ENCODE peak calls at places on chromosomes 2 and 18, in six cellular contexts. B is fibroblast of the aortic adventitia, R is IMR-90, D is choroid plexus epithelial cell, X is GM12865, V is tibial artery. S is an unnamed sample.

GRCh38 chr2:208820289-208820688 is 413.7 kb downstream of the PTH2R start:
- DNase-seq in B (no peak), R (no peak), D (peak), X (peak), V (no peak), S (no peak)

GRCh38 chr2:241771286-241772062 is 5.1 kb upstream of the GAL3ST2 start:
- DNase-seq in B (peak), R (peak), D (peak), X (peak), V (no peak), S (peak)

GRCh38 chr2:102444233-102444632 is 21.3 kb downstream of the IL18RAP start:
- DNase-seq in B (no peak), R (no peak), D (no peak), X (no peak), V (no peak), S (no peak)

GRCh38 chr18:49849331-49850217 is 36.2 kb upstream of the ACAA2 start:
- DNase-seq in B (peak), R (peak), D (peak), X (no peak), V (no peak), S (peak)

GRCh38 chr2:166365803-166366420 is 9.8 kb downstream of the SCN9A start:
- DNase-seq in B (no peak), R (no peak), D (no peak), X (no peak), V (no peak), S (peak)

GRCh38 chr18:6476201-6476600 is 61.5 kb upstream of the L3MBTL4 start:
- DNase-seq in B (no peak), R (no peak), D (no peak), X (no peak), V (no peak), S (no peak)

GRCh38 chr2:10370390-10370789 is 67.7 kb downstream of the HPCAL1 start:
- DNase-seq in B (no peak), R (no peak), D (no peak), X (no peak), V (no peak), S (no peak)

GRCh38 chr2:203451686-203452085 is 83.4 kb downstream of the RAPH1 start:
- DNase-seq in B (peak), R (peak), D (peak), X (no peak), V (no peak), S (peak)

GRCh38 chr2:56376699-56377665 is 193.2 kb downstream of the CCDC85A start:
- DNase-seq in B (peak), R (no peak), D (no peak), X (no peak), V (no peak), S (peak)

GRCh38 chr2:147374410-147374811 is 470.4 kb upstream of the ACVR2A start:
- DNase-seq in B (peak), R (no peak), D (no peak), X (no peak), V (no peak), S (peak)

GRCh38 chr2:166410828-166411472 is 35.2 kb upstream of the SCN9A start:
- DNase-seq in B (peak), R (peak), D (peak), X (no peak), V (no peak), S (peak)

GRCh38 chr2:23601301-23601965 is 216.5 kb downstream of the KLHL29 start:
- DNase-seq in B (no peak), R (peak), D (peak), X (no peak), V (no peak), S (peak)

GRCh38 chr2:199459286-199460100 is 1.8 kb upstream of the SATB2 start:
- DNase-seq in B (peak), R (peak), D (peak), X (peak), V (peak), S (peak)

GRCh38 chr2:180728928-180729559 is 251.4 kb upstream of the UBE2E3 start:
- DNase-seq in B (peak), R (peak), D (peak), X (no peak), V (no peak), S (peak)

GRCh38 chr2:39604875-39605274 is 60.8 kb upstream of the TMEM178A start:
- DNase-seq in B (no peak), R (no peak), D (no peak), X (no peak), V (no peak), S (no peak)

GRCh38 chr2:128492966-128493811 is 174.5 kb upstream of the HS6ST1 start:
- DNase-seq in B (no peak), R (no peak), D (no peak), X (no peak), V (peak), S (no peak)

GRCh38 chr18:58140366-58141325 is 96.6 kb downstream of the NEDD4L start:
- DNase-seq in B (no peak), R (no peak), D (no peak), X (no peak), V (no peak), S (no peak)

GRCh38 chr18:44128365-44128764 is 552.3 kb upstream of the SETBP1 start:
- DNase-seq in B (peak), R (peak), D (peak), X (no peak), V (no peak), S (peak)

GRCh38 chr2:152189622-152190495 is 14.3 kb upstream of the STAM2 start:
- DNase-seq in B (peak), R (peak), D (peak), X (peak), V (no peak), S (peak)

GRCh38 chr18:34867520-34867919 is 157.4 kb downstream of the DTNA start:
- DNase-seq in B (peak), R (no peak), D (no peak), X (no peak), V (no peak), S (peak)

GRCh38 chr2:47301277-47301618 is 101.7 kb upstream of the MSH2 start:
- DNase-seq in B (no peak), R (no peak), D (no peak), X (peak), V (no peak), S (no peak)
- H3K4me3 ChIP-seq in B (no peak), R (no peak), D (no peak), X (peak), V (no peak), S (no peak)

DNA sequence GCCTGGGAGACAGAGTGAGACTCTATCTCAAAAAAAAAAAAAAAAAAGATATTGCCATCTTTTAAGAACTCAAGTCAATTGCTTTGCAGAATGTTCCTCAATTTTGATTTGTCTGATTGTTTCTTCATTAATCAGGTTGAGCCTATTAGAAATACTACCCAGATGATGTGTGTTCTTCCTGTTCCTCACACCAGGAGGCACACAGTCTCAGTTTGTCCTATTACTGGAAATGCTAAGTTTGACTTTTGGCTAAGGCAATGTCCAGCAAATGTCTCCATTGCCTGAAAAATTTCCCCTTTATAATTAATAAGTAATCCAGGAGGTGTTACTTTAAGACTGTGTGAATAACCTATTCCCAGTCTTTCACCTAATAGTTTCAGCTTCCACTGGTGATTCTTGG is 28.4 kb downstream of the BOLA3 start:
- DNase-seq in B (peak), R (no peak), D (peak), X (peak), V (no peak), S (peak)
- TF ChIP-seq CTCF in B (peak), R (no peak), D (peak), X (peak), V (peak), S (peak)

DNA sequence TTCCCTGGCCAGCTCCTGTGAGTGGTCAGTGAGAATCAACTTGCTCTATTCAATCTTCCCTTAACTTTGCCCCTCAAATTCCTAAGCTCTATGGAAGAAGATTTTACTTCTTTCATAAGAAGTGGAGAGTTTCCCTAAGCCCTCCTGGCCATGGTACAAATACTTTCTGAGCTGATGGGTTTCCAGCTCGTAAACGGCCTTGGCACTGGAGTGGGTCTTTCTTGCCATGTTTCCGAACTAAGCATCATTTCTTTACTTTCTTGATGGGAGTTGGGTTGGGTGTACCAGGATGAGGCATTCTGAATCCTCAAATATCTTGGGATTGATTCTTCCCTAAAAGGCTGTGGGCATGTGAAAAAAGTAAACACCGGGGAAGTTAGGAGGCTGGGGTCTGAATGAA is 72.5 kb downstream of the ACKR3 start:
- DNase-seq in B (peak), R (no peak), D (peak), X (no peak), V (peak), S (peak)
- H3K4me3 ChIP-seq in B (no peak), R (no peak), D (no peak), X (no peak), V (no peak), S (no peak)

GRCh38 chr18:26656944-26657536 is 108.7 kb upstream of the KCTD1 start:
- DNase-seq in B (peak), R (peak), D (peak), X (peak), V (peak), S (peak)
- TF ChIP-seq CTCF in B (peak), R (peak), D (peak), X (no peak), V (no peak), S (peak)

GRCh38 chr2:8303322-8303832 is 378.5 kb upstream of the ID2 start:
- DNase-seq in B (no peak), R (no peak), D (peak), X (peak), V (peak), S (no peak)
- H3K4me3 ChIP-seq in B (no peak), R (no peak), D (no peak), X (no peak), V (no peak), S (no peak)

GRCh38 chr18:21745234-21745633 is 4.6 kb downstream of the MIB1 start:
- DNase-seq in B (no peak), R (no peak), D (no peak), X (no peak), V (no peak), S (no peak)
- TF ChIP-seq CTCF in B (no peak), R (no peak), D (no peak), X (no peak), V (no peak), S (no peak)

DNA sequence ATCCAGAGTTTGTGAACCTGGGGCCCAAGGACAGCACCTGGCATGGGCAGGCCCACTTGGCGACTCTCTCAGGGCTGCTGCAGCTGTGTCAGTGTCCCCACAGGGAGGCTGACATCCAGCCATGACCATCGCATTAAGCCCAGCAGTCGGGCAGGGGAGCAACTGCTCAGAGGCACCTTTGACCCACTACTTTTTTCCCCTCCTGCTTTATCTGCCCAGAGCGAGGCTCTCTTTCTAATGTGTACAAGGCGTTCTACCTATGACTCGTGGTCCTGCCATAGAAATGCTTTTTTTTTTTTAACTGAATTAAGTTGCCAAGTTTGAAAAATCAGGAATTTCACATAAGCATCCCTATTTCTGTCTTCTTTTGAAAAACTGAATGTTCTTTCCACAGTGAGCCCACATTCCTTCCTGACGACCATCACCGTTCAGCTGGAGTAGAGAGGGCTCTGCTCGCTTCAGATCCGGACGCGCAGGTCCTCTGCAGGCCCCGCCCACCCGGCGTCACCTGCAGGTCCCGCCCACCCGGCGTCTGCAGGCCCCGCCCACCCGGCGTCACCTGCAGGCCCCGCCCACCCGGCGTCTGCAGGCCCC is 403 bp upstream of the CLUL1 start:
- DNase-seq in B (no peak), R (no peak), D (no peak), X (peak), V (no peak), S (no peak)
- H3K4me3 ChIP-seq in B (no peak), R (no peak), D (no peak), X (no peak), V (peak), S (no peak)

GRCh38 chr18:61924550-61924949 is 31.7 kb upstream of the RNF152 start:
- DNase-seq in B (no peak), R (no peak), D (no peak), X (no peak), V (no peak), S (no peak)
- TF ChIP-seq CTCF in B (no peak), R (no peak), D (no peak), X (no peak), V (no peak), S (no peak)

S was measured in fibroblast of pulmonary artery.